ENCODE peak calls at places on chromosomes 1 and 21, in six cellular contexts. R is trophoblast cell, W is IMR-90, B is mesenchymal stem cell, M is neuronal stem cell, N is H9. F is an unnamed sample.

GRCh38 chr1:111225717-111226400 is 1.7 kb upstream of the CHI3L2 start:
- DNase-seq in R (no peak), W (peak), B (no peak), M (no peak), N (no peak), F (no peak)

GRCh38 chr1:22117851-22118250 is 25.0 kb downstream of the WNT4 start:
- DNase-seq in R (no peak), W (no peak), B (no peak), M (no peak), N (peak), F (no peak)

GRCh38 chr1:49597436-49597835 is 426.3 kb downstream of the AGBL4 start:
- DNase-seq in R (no peak), W (no peak), B (no peak), M (no peak), N (no peak), F (no peak)

GRCh38 chr1:164210211-164210739 is 348.7 kb upstream of the PBX1 start:
- DNase-seq in R (peak), W (no peak), B (no peak), M (no peak), N (no peak), F (no peak)

GRCh38 chr1:108080448-108080847 is 115.5 kb upstream of the VAV3 start:
- DNase-seq in R (no peak), W (no peak), B (no peak), M (no peak), N (no peak), F (no peak)

GRCh38 chr21:17514124-17514481 is 1.3 kb downstream of the CXADR start:
- DNase-seq in R (peak), W (no peak), B (no peak), M (peak), N (peak), F (peak)

GRCh38 chr1:110696818-110697217 is 22.1 kb upstream of the KCNA3 start:
- DNase-seq in R (peak), W (no peak), B (no peak), M (no peak), N (no peak), F (no peak)

GRCh38 chr1:218933526-218933925 is 240.2 kb upstream of the LYPLAL1 start:
- DNase-seq in R (no peak), W (peak), B (no peak), M (no peak), N (no peak), F (no peak)

GRCh38 chr1:70767377-70767776 is 280.2 kb downstream of the PTGER3 start:
- DNase-seq in R (no peak), W (peak), B (no peak), M (no peak), N (no peak), F (no peak)

GRCh38 chr1:212609701-212610574 is 1.4 kb downstream of the ATF3 start:
- DNase-seq in R (peak), W (no peak), B (peak), M (no peak), N (no peak), F (no peak)

GRCh38 chr21:25813917-25814316 is 79.1 kb downstream of the GABPA start:
- DNase-seq in R (peak), W (no peak), B (peak), M (no peak), N (no peak), F (no peak)

GRCh38 chr1:53592521-53592982 is 133.4 kb downstream of the DMRTB1 start:
- DNase-seq in R (peak), W (peak), B (peak), M (no peak), N (peak), F (peak)

GRCh38 chr21:42460391-42461184 is 35.4 kb downstream of the RSPH1 start:
- DNase-seq in R (peak), W (no peak), B (no peak), M (no peak), N (peak), F (peak)

DNA sequence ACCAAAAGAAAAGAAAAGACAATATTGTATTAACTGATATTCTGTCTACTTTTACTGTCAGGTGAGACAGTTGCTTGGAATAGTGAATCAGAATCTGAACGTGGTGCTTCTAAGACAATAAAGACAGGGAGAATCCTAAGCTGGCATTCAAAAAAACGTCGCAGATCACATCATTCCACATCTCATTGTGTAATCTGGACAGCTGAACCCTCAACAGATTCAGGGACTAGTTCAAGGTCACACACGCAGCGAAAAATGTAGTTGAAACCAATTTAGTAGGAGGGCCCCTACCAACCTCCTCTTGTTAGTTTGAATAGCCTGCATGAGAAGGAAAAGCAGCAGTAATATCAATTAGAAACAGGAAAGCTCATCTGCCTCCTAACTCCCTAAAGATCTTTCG is 46.4 kb upstream of the KRTAP19-8 start:
- DNase-seq in R (no peak), W (no peak), B (no peak), M (no peak), N (no peak), F (no peak)
- H2AK5ac ChIP-seq in R (no peak), W (no peak), B (no peak), M (no peak), N (no peak), F (no peak)

DNA sequence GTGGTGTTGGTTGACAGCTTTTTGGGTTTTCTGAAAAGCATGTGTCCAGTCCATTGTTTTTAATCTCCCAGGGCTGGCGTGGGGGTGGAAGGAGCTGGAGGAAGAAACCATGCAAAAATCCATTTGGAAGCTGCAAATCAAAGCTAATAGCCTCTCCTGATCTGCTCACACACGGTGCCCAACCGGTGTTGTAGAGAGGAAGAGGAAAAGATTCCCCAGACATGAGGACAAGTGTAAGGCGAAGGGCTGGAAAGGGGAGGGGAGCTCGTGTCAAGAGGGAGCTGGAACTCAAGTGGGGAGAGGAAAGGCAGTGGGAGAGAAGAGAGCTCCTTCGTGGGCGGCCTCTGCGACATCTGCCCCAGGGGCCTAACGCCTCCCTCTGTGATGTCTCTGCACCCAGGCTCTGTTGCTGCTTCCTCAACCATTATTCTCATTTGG is 112.3 kb upstream of the IRF2BP2 start:
- DNase-seq in R (no peak), W (no peak), B (no peak), M (no peak), N (no peak), F (no peak)
- H2AK5ac ChIP-seq in R (peak), W (peak), B (peak), M (no peak), N (no peak), F (no peak)

GRCh38 chr1:25760122-25760719 is 39.8 kb upstream of the SELENON start:
- DNase-seq in R (no peak), W (no peak), B (no peak), M (no peak), N (no peak), F (peak)

GRCh38 chr1:25765910-25766645 is 33.9 kb upstream of the SELENON start:
- DNase-seq in R (no peak), W (no peak), B (no peak), M (no peak), N (no peak), F (no peak)

GRCh38 chr1:25760871-25761270 is 39.1 kb upstream of the SELENON start:
- DNase-seq in R (no peak), W (no peak), B (no peak), M (no peak), N (no peak), F (no peak)

GRCh38 chr1:25765152-25765909 is 34.7 kb upstream of the SELENON start:
- DNase-seq in R (no peak), W (no peak), B (no peak), M (no peak), N (no peak), F (no peak)

DNA sequence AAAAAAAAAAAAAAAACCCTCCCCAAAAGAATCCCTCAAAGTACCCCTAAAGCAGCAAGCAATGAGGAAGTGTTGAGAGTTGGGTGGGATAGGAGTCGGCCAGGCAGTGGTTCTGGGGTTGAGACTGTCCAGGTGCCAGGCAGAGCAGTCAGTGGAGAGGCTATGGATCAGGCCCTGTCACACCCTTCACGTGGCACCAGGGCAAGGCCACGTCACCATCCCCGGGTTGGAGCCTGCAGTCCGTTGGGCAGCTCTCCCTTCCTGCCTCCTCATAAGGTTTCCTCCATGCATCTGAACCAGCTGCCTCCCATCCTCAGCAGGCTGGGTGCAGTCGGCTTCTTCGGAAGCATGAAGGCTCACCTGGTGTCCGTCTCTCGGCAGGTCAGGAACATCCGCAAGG is 36.5 kb upstream of the SELENON start:
- DNase-seq in R (no peak), W (no peak), B (no peak), M (no peak), N (no peak), F (no peak)
- H2AK5ac ChIP-seq in R (no peak), W (no peak), B (no peak), M (peak), N (no peak), F (no peak)

GRCh38 chr1:205296154-205296553 is 25.4 kb downstream of the NUAK2 start:
- DNase-seq in R (no peak), W (no peak), B (no peak), M (no peak), N (no peak), F (no peak)
- H2AK5ac ChIP-seq in R (peak), W (peak), B (peak), M (no peak), N (no peak), F (peak)

DNA sequence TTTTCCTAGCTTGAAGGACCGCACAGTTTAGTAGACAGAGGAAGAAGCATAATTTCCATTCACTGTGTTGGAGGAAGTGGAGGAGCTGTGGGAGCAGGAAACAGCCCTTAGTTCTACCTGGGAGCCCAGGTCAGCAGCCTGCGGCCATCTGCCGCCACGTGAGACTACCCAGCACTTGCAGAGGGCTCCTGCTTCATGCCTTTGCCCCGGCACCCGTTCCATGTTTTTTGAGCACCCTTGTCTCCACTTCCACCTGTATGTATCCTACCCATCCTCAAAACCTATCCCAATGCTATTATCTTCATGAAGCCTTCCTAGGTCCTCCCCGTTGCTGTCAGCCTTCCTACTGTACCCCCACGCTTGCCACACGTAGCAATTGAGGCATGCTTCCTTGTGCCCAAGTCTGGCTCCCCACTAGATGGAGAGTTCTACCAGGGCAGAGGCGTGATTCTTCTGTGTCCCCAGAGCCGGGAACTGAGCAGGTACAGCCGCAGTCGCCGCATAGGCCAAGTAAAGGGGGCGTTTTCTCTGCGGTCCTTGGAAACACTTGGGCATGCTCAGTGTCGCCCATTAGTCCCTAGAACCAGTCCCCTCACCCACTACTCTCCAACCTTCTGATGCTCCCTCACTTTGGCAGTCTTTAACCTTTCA is 1.9 kb downstream of the SLC6A9 start:
- DNase-seq in R (no peak), W (no peak), B (no peak), M (no peak), N (no peak), F (no peak)
- H2AK5ac ChIP-seq in R (no peak), W (peak), B (peak), M (peak), N (no peak), F (no peak)

GRCh38 chr1:204087893-204088528 is 15.1 kb downstream of the SOX13 start:
- DNase-seq in R (peak), W (no peak), B (no peak), M (no peak), N (no peak), F (no peak)
- H2AK5ac ChIP-seq in R (no peak), W (no peak), B (no peak), M (peak), N (no peak), F (no peak)

DNA sequence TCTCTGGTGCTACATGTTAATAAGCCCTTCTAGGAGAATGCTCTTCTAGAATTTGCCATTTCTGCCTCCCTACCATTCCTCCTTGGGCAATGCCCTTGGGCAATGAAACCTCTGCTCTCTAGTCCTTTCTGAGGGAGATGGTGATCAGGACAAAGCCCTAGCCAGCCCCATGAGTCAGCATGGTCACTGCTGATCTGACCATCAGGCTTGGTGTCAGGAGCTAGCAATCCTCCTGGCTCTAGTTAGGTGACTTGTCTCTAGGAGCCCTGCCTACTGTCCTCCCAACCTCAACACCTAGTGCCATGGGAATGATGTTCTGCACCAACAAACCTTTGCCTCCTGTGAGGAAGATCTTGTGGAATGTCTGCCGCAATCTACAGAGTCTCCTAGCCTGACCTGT is 89.8 kb downstream of the NMNAT2 start:
- DNase-seq in R (peak), W (no peak), B (no peak), M (no peak), N (no peak), F (no peak)
- H2AK5ac ChIP-seq in R (peak), W (no peak), B (no peak), M (no peak), N (no peak), F (peak)

GRCh38 chr1:63795455-63795854 is 21.6 kb downstream of the ROR1 start:
- DNase-seq in R (no peak), W (no peak), B (peak), M (no peak), N (no peak), F (no peak)
- H2AK5ac ChIP-seq in R (no peak), W (no peak), B (peak), M (no peak), N (no peak), F (no peak)

DNA sequence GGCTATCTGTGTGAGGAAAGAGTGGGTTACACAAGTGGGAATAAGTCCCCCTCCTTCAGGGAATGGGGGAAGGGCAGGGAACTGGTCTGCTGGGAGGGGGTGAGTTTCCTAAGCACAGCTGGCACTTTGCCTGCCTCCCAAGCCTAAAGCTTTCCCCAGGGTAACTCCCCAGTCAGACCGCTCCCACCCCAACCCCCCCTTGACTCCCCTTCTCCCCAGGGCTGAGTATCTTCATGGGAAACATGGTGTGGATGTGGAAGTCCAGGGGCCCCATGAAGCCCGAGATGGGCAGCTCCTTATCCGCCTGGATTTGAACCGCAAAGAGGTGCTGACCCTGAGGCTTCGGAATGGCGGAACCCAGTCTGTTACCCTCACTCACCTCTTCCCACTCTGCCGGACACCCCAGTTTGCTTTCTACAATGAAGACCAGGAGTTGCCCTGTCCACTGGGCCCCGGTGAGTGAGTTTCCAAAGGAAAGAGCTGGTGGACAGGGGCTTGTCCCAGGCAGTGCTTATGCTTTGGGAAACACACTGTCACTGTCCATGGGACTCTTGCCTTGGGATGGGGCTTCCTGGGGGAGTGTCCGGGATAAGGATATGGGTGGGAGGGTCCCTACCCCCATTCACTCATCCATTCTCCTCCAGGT is 14.9 kb downstream of the MOV10 start:
- DNase-seq in R (no peak), W (no peak), B (no peak), M (no peak), N (no peak), F (no peak)
- H2AK5ac ChIP-seq in R (no peak), W (no peak), B (no peak), M (no peak), N (no peak), F (no peak)

GRCh38 chr1:226685196-226685820 is 53.8 kb downstream of the ITPKB start:
- DNase-seq in R (no peak), W (no peak), B (no peak), M (no peak), N (no peak), F (no peak)
- H2AK5ac ChIP-seq in R (no peak), W (no peak), B (no peak), M (peak), N (no peak), F (no peak)